ENCODE peak calls at places on chromosomes 16 and 17, in ten cellular contexts. F is astrocyte of the spinal cord; R is C1 segment of cervical spinal cord; N is pancreas; I is stimulated activated CD4-positive, alpha-beta T cell treated with anti-CD3 and anti-CD28 coated beads, Interleukin-2, amount 100 ng/mL, for 24 hours; E is GM12865; W is ELF-1; M is D721Med; D is hepatic stellate cell; V is lower leg skin. K is an unnamed sample.

GRCh38 chr17:62995377-62995885 is 29.4 kb downstream of the TANC2 start:
- DNase-seq in V (no peak), M (no peak), D (peak), N (no peak), I (peak), F (peak), E (peak), R (no peak), W (peak), K (no peak)

GRCh38 chr16:14628806-14629611 is 1.1 kb downstream of the PARN start:
- DNase-seq in V (no peak), E (peak), R (no peak), I (peak), N (no peak), F (no peak), M (no peak), W (peak), D (no peak), K (no peak)

GRCh38 chr17:60914078-60914477 is 236.4 kb downstream of the BCAS3 start:
- DNase-seq in W (no peak), M (no peak), V (no peak), N (no peak), E (no peak), R (no peak), I (no peak), F (no peak), D (no peak), K (no peak)

GRCh38 chr16:62829615-62830014 is 793.4 kb upstream of the CDH8 start:
- DNase-seq in V (no peak), M (no peak), E (peak), D (no peak), R (no peak), I (no peak), W (no peak), N (no peak), F (no peak), K (no peak)

GRCh38 chr17:48816774-48817590 is at the start of gene TTLL6:
- DNase-seq in R (peak), V (peak), W (peak), I (peak), N (peak), E (peak), F (peak), D (peak), M (peak), K (peak)

GRCh38 chr16:56477096-56477878 is 25.9 kb downstream of the OGFOD1 start:
- DNase-seq in R (no peak), M (no peak), V (no peak), W (no peak), E (no peak), I (peak), N (no peak), F (peak), D (peak), K (no peak)

GRCh38 chr17:78329263-78330059 is 30.4 kb downstream of the SOCS3 start:
- DNase-seq in N (no peak), R (no peak), D (peak), M (no peak), W (no peak), V (no peak), F (peak), E (no peak), I (no peak), K (no peak)

GRCh38 chr17:79802039-79802735 is 5.3 kb upstream of the CBX8 start:
- DNase-seq in E (no peak), N (no peak), W (no peak), F (no peak), I (no peak), V (no peak), M (no peak), D (no peak), R (no peak), K (no peak)

GRCh38 chr17:8436169-8436932 is 667 bp downstream of the NDEL1 start:
- DNase-seq in V (peak), F (peak), N (peak), M (no peak), W (peak), D (peak), I (peak), E (peak), R (no peak), K (peak)

GRCh38 chr16:88649924-88650748 is 717 bp downstream of the CYBA start:
- DNase-seq in V (no peak), W (peak), D (peak), R (no peak), I (peak), F (no peak), E (peak), N (no peak), M (no peak), K (no peak)

GRCh38 chr16:25224731-25225319 is 8.1 kb downstream of the AQP8 start:
- DNase-seq in V (no peak), W (no peak), F (no peak), D (no peak), M (no peak), E (no peak), N (no peak), R (no peak), I (no peak), K (no peak)

GRCh38 chr16:9048302-9048700 is 43.1 kb upstream of the HAPSTR1 start:
- DNase-seq in W (no peak), I (no peak), M (no peak), V (peak), R (no peak), E (no peak), F (no peak), D (no peak), N (no peak), K (peak)

GRCh38 chr16:2482181-2483107 is 7.5 kb downstream of the TBC1D24 start:
- DNase-seq in F (no peak), M (no peak), V (no peak), I (no peak), D (peak), W (no peak), N (peak), R (peak), E (no peak), K (no peak)

GRCh38 chr16:35365675-35366074 is 1906.3 kb downstream of the TP53TG3F start:
- DNase-seq in E (no peak), I (no peak), F (no peak), M (no peak), N (no peak), R (no peak), V (no peak), W (no peak), D (no peak), K (no peak)

GRCh38 chr16:72950669-72951068 is 97.3 kb downstream of the ZFHX3 start:
- DNase-seq in N (no peak), V (no peak), M (no peak), R (no peak), D (no peak), I (no peak), F (no peak), W (no peak), E (no peak), K (no peak)

GRCh38 chr17:6456914-6457687 is 12.8 kb downstream of the PIMREG start:
- DNase-seq in F (peak), W (no peak), D (peak), V (no peak), R (no peak), N (no peak), E (no peak), I (no peak), M (no peak), K (no peak)

GRCh38 chr16:60458255-60458654 is 1578.0 kb downstream of the CDH8 start:
- DNase-seq in I (no peak), W (no peak), D (no peak), M (no peak), R (no peak), N (no peak), E (no peak), F (no peak), V (no peak), K (no peak)

GRCh38 chr17:511001-511690 is 158.5 kb upstream of the RPH3AL start:
- DNase-seq in E (no peak), I (no peak), F (peak), D (peak), V (peak), N (no peak), W (no peak), M (no peak), R (no peak), K (peak)

GRCh38 chr16:19113577-19114358 is at the start of gene ITPRIPL2:
- DNase-seq in M (no peak), D (peak), W (peak), F (peak), R (peak), I (no peak), V (peak), E (peak), N (peak), K (peak)

GRCh38 chr16:67173808-67174705 is 3.7 kb downstream of the NOL3 start:
- DNase-seq in M (no peak), F (peak), I (peak), N (peak), V (peak), W (peak), D (peak), E (peak), R (peak), K (peak)

GRCh38 chr16:59991171-59991570 is 1257.1 kb upstream of the GOT2 start:
- DNase-seq in I (no peak), W (no peak), V (no peak), N (no peak), M (no peak), E (no peak), R (no peak), D (no peak), F (no peak), K (no peak)

GRCh38 chr17:19020016-19020415 is 15.5 kb upstream of the FAM83G start:
- DNase-seq in E (no peak), W (no peak), F (no peak), N (no peak), M (no peak), R (no peak), V (no peak), D (no peak), I (no peak), K (no peak)

GRCh38 chr17:4444782-4445473 is 11.2 kb downstream of the SPNS3 start:
- DNase-seq in I (no peak), W (no peak), V (peak), D (no peak), M (no peak), R (no peak), E (no peak), N (peak), F (no peak), K (peak)

K was measured in tibial artery.